ENCODE peak calls at places on chromosome 10, in eight cellular contexts. P is substantia nigra; I is mammary epithelial cell; D is upper lobe of right lung; T is GM23338; Q is effector memory CD4-positive, alpha-beta T cell; B is CD4-positive, alpha-beta T cell; L is astrocyte. X is an unnamed sample.

GRCh38 chr10:49139866-49140195 is 6.0 kb upstream of the FAM170B start:
- DNase-seq in L (peak; percentile 96), I (peak; percentile 76), Q (no peak), B (no peak), T (no peak), D (no peak), P (no peak), X (peak; percentile 96)

GRCh38 chr10:126061526-126061925 is 165.2 kb downstream of the FANK1 start:
- DNase-seq in P (no peak), D (no peak), B (no peak), Q (no peak), L (no peak), I (no peak), T (no peak), X (no peak)

GRCh38 chr10:123007558-123008378 is 827 bp downstream of the IKZF5 start:
- DNase-seq in P (peak; percentile 22), D (no peak), T (peak; percentile 66), L (peak; percentile 45), Q (peak; percentile 12), B (peak; percentile 11), I (peak; percentile 69), X (peak; percentile 57)

GRCh38 chr10:68559872-68560200 is 301 bp upstream of the TET1 start:
- DNase-seq in Q (no peak), L (no peak), D (no peak), P (no peak), B (no peak), T (no peak), I (no peak), X (no peak)

GRCh38 chr10:116783011-116783655 is 40.8 kb upstream of the HSPA12A start:
- DNase-seq in D (no peak), T (no peak), Q (no peak), I (peak; percentile 24), L (peak; percentile 52), B (no peak), P (no peak), X (no peak)

GRCh38 chr10:88898727-88899126 is 18.7 kb downstream of the STAMBPL1 start:
- DNase-seq in D (no peak), I (no peak), B (no peak), L (no peak), T (no peak), P (no peak), Q (no peak), X (no peak)

GRCh38 chr10:54484186-54484585 is 316.8 kb downstream of the PCDH15 start:
- DNase-seq in P (no peak), L (no peak), Q (no peak), T (no peak), B (no peak), D (no peak), I (peak; percentile 1), X (no peak)

GRCh38 chr10:77328272-77328816 is 309.3 kb downstream of the KCNMA1 start:
- DNase-seq in Q (no peak), B (no peak), P (no peak), I (no peak), L (no peak), D (no peak), T (peak; percentile 82), X (peak; percentile 33)

GRCh38 chr10:31962826-31963597 is 34.4 kb upstream of the ARHGAP12 start:
- DNase-seq in I (no peak), P (no peak), Q (no peak), D (no peak), B (no peak), L (no peak), T (no peak), X (no peak)

GRCh38 chr10:17431871-17432311 is 22.5 kb downstream of the ST8SIA6 start:
- DNase-seq in P (no peak), B (no peak), L (peak; percentile 49), Q (no peak), T (no peak), I (peak; percentile 53), D (no peak), X (peak; percentile 46)

GRCh38 chr10:5317547-5318107 is 47.1 kb upstream of the UCN3 start:
- DNase-seq in L (peak; percentile 59), B (peak; percentile 51), D (no peak), I (peak; percentile 94), Q (peak; percentile 31), T (no peak), P (no peak), X (peak; percentile 20)

GRCh38 chr10:31961264-31961663 is 32.6 kb upstream of the ARHGAP12 start:
- DNase-seq in D (no peak), P (no peak), I (no peak), B (no peak), T (no peak), L (no peak), Q (no peak), X (no peak)

DNA sequence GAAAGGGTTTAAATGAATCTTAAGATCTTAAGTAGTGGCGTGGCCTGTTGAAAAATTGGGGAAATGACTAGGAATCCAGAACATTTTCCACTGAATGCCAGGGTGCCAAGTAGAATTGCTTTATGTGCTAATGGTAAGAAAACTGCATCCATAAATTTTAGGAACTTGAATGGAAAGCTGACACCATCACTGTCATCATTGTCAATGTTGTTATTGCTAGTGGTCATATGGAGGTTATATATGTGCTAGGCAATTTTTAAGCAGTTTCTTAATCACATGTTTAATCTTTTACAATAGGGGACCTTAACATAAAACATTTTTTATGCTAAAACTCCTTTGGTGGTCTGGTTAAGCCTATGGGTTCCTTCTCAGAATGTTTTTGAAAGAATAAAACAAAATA is 13.1 kb downstream of the MARCHF5 start:
- DNase-seq in I (no peak), P (no peak), Q (no peak), L (no peak), B (no peak), T (no peak), D (no peak), X (no peak)
- H3K27ac ChIP-seq in I (no peak overlapping the region), P (no peak overlapping the region), Q (no peak overlapping the region), L (no peak overlapping the region), B (no peak overlapping the region), T (no peak overlapping the region), D (no peak overlapping the region), X (no peak overlapping the region)

GRCh38 chr10:133390597-133391248 is 3.2 kb upstream of the MTG1 start:
- DNase-seq in I (no peak), L (no peak), Q (no peak), D (peak; percentile 36), T (no peak), B (no peak), P (no peak), X (no peak)

GRCh38 chr10:133391249-133391635 is 2.7 kb upstream of the MTG1 start:
- DNase-seq in P (no peak), L (no peak), D (peak; percentile 47), Q (no peak), B (no peak), T (no peak), I (no peak), X (no peak)

GRCh38 chr10:133391761-133392518 is 2.0 kb upstream of the MTG1 start:
- DNase-seq in T (no peak), D (peak; percentile 48), I (no peak), P (no peak), L (no peak), Q (no peak), B (no peak), X (no peak)

GRCh38 chr10:133388265-133388972 is 5.5 kb upstream of the MTG1 start:
- DNase-seq in D (peak; percentile 53), I (no peak), B (no peak), L (no peak), Q (no peak), P (no peak), T (no peak), X (no peak)

DNA sequence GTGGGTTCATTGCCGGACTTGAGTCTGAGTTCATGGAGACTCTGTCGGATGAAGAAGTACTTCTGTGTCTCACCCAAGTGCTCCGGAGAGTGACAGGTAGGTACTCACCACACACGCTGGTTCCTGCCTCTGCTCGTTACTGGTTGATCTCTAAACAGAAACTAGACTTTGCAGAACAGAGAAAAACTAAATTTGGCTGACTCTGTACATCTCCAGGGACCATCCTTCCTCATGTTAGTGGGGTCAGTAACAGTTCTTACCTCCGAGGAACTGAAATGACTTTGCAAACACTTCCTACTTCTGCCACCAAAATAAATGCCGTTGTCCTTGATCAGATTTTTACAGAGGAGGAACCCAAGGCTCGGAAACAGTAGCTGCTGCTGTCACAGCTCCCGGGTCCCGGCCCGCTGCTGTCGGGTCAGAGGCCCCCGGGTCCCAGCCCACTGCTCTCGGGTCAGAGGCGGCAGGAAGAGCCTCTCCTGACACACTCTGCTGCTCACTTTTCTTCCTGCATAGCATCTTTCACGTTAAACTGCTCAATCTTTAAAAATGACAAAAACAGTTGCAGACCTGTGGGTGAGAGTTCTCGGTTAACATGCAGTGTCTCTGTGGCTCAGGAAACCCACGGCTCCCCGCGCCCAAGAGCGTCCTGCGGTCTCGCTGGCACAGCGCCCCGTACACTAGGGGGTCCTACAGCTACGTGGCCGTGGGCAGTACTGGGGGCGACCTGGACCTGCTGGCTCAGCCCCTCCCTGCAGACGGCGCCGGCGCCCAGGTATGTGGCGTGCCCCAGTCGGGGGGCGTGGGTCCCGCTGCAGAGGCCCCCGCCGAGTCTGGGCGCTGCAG is 4.8 kb upstream of the MTG1 start:
- DNase-seq in Q (no peak), B (peak; percentile 45), I (no peak), D (peak; percentile 70), P (no peak), L (no peak), T (no peak), X (no peak)
- H3K27ac ChIP-seq in Q (peak overlapping the region; percentile 80), B (peak overlapping the region; percentile 78), I (no peak overlapping the region), D (peak overlapping the region; percentile 24), P (peak overlapping the region; percentile 51), L (no peak overlapping the region), T (no peak overlapping the region), X (no peak overlapping the region)

GRCh38 chr10:38043516-38043915 is 33.0 kb downstream of the ZNF33A start:
- DNase-seq in Q (no peak), D (no peak), I (no peak), P (no peak), T (no peak), L (no peak), B (no peak), X (no peak)

GRCh38 chr10:38050212-38050611 is 39.7 kb downstream of the ZNF33A start:
- DNase-seq in D (no peak), Q (no peak), T (no peak), L (no peak), I (no peak), B (no peak), P (no peak), X (peak; percentile 14)

GRCh38 chr10:38045129-38045528 is 34.7 kb downstream of the ZNF33A start:
- DNase-seq in D (no peak), T (no peak), L (no peak), Q (no peak), B (no peak), I (no peak), P (no peak), X (no peak)

GRCh38 chr10:38047666-38048065 is 37.2 kb downstream of the ZNF33A start:
- DNase-seq in D (no peak), Q (no peak), P (no peak), I (no peak), L (no peak), B (no peak), T (no peak), X (no peak)
- H3K27ac ChIP-seq in D (no peak overlapping the region), Q (no peak overlapping the region), P (no peak overlapping the region), I (no peak overlapping the region), L (no peak overlapping the region), B (no peak overlapping the region), T (no peak overlapping the region), X (no peak overlapping the region)

DNA sequence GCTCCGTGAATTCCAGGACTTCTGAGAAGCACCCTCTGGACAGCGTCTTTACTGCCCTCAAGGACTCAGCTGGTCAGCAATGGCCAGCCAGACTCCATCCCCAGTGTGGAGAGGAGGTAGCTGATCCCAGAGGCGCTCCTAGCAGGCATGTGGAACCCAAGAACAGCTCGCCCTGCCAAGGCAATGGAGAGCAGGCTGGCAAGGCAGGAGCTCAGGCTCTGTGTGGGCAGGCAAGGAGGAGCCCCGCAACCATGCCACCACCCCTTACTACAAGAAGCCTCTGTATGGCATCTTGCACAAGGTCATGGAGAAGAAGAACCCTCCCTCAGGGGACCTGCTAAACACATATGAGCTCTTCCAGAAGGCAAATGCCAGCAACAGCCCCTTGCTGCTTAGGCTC is 34.4 kb upstream of the SGMS1 start:
- DNase-seq in I (no peak), P (no peak), T (no peak), Q (no peak), L (no peak), B (no peak), D (no peak), X (no peak)
- H3K27ac ChIP-seq in I (no peak overlapping the region), P (no peak overlapping the region), T (no peak overlapping the region), Q (no peak overlapping the region), L (no peak overlapping the region), B (no peak overlapping the region), D (no peak overlapping the region), X (no peak overlapping the region)

X was measured in fibroblast of lung.